ENCODE peak calls at places on chromosomes 6 and 20, in ten cellular contexts. L is tibial artery; Z is AG04449; U is lung; R is SK-N-SH; F is H1; X is AG10803; P is left ventricle myocardium inferior; J is kidney; Y is CD8-positive, alpha-beta T cell. B is an unnamed sample.

GRCh38 chr6:99119109-99120031 is 171.6 kb upstream of the FBXL4 start:
- DNase-seq in L (no peak), Z (no peak), U (no peak), R (peak; percentile 56), F (no peak), X (peak; percentile 43), P (no peak), J (no peak), Y (no peak), B (peak; percentile 60)

GRCh38 chr20:41348430-41349172 is 8.0 kb downstream of the LPIN3 start:
- DNase-seq in L (no peak), Z (no peak), U (no peak), R (no peak), F (no peak), X (no peak), P (no peak), J (peak; percentile 59), Y (no peak), B (no peak)

GRCh38 chr6:674956-675355 is 18.0 kb downstream of the EXOC2 start:
- DNase-seq in L (no peak), Z (no peak), U (no peak), R (no peak), F (no peak), X (no peak), P (no peak), J (no peak), Y (no peak), B (no peak)

GRCh38 chr6:63510353-63510686 is 62.0 kb upstream of the LOC128125822 start:
- DNase-seq in L (no peak), Z (no peak), U (no peak), R (no peak), F (no peak), X (no peak), P (no peak), J (no peak), Y (no peak), B (no peak)

GRCh38 chr6:32371204-32371603 is 499 bp downstream of the TSBP1 start:
- DNase-seq in L (no peak), Z (no peak), U (no peak), R (no peak), F (no peak), X (peak; percentile 2), P (no peak), J (no peak), Y (no peak), B (peak; percentile 29)

GRCh38 chr6:106800379-106800778 is 171.0 kb downstream of the QRSL1 start:
- DNase-seq in L (no peak), Z (no peak), U (no peak), R (no peak), F (no peak), X (no peak), P (no peak), J (no peak), Y (no peak), B (no peak)

GRCh38 chr6:6596529-6596928 is 8.0 kb downstream of the LY86 start:
- DNase-seq in L (no peak), Z (no peak), U (no peak), R (no peak), F (no peak), X (no peak), P (no peak), J (no peak), Y (no peak), B (no peak)

GRCh38 chr20:13025181-13025580 is 16.4 kb downstream of the SPTLC3 start:
- DNase-seq in L (no peak), Z (no peak), U (no peak), R (no peak), F (no peak), X (no peak), P (no peak), J (no peak), Y (no peak), B (no peak)

GRCh38 chr6:166710084-166710483 is 83.0 kb upstream of the RPS6KA2 start:
- DNase-seq in L (no peak), Z (no peak), U (no peak), R (no peak), F (no peak), X (no peak), P (no peak), J (no peak), Y (no peak), B (no peak)

GRCh38 chr20:18524646-18525045 is 16.9 kb downstream of the SEC23B start:
- DNase-seq in L (no peak), Z (no peak), U (no peak), R (no peak), F (no peak), X (peak; percentile 63), P (no peak), J (no peak), Y (no peak), B (peak; percentile 29)

GRCh38 chr20:49318430-49319203 is 40.8 kb upstream of the ZNFX1 start:
- DNase-seq in L (no peak), Z (no peak), U (no peak), R (peak; percentile 67), F (peak; percentile 67), X (no peak), P (no peak), J (peak; percentile 73), Y (peak; percentile 12), B (no peak)
- H3K4me3 ChIP-seq in L (peak overlapping the region; percentile 36), Z (no peak overlapping the region), U (no peak overlapping the region), R (peak overlapping the region; percentile 43), F (peak overlapping the region; percentile 60), X (peak overlapping the region; percentile 36), P (peak overlapping the region; percentile 54), J (no peak overlapping the region), Y (peak overlapping the region; percentile 66), B (peak overlapping the region; percentile 33)

DNA sequence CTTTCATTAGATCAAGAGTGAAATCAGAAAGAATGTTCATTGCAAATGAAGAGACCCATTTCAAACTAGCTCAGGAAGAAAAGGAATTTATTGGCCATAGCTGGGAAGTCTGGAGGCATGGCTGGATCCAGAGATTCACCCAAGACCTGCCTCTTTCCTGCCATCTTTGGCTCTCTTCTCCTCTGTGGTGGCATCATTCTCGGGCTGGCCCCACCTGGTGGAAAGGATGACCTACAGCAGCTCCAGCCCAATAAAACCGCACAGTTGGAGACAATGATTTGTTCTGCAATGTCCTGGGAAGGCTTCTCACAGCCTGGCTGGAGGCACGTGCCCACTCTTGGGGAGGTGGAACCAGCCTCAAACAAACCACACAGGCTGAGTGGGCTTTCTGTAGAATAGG is 18.1 kb upstream of the FERMT1 start:
- DNase-seq in L (no peak), Z (no peak), U (no peak), R (peak; percentile 22), F (no peak), X (no peak), P (no peak), J (no peak), Y (no peak), B (peak; percentile 23)
- TF ChIP-seq CTCF in L (no peak), Z (peak; percentile 12), U (no peak), R (peak; percentile 41), F (peak; percentile 42), X (no peak), P (no peak), J (no peak), Y (no peak), B (no peak)

GRCh38 chr6:132391391-132392291 is 9.6 kb downstream of the MOXD1 start:
- DNase-seq in L (no peak), Z (peak; percentile 78), U (peak; percentile 38), R (no peak), F (no peak), X (peak; percentile 96), P (peak; percentile 18), J (peak; percentile 74), Y (no peak), B (peak; percentile 95)

GRCh38 chr6:132390451-132390850 is 10.8 kb downstream of the MOXD1 start:
- DNase-seq in L (no peak), Z (no peak), U (no peak), R (no peak), F (no peak), X (no peak), P (no peak), J (no peak), Y (no peak), B (no peak)

GRCh38 chr6:132392292-132392691 is 9.0 kb downstream of the MOXD1 start:
- DNase-seq in L (no peak), Z (no peak), U (no peak), R (no peak), F (no peak), X (no peak), P (no peak), J (no peak), Y (no peak), B (no peak)

GRCh38 chr6:132388291-132388690 is 13.0 kb downstream of the MOXD1 start:
- DNase-seq in L (no peak), Z (no peak), U (no peak), R (no peak), F (no peak), X (no peak), P (no peak), J (no peak), Y (no peak), B (no peak)

GRCh38 chr6:132390017-132390416 is 11.3 kb downstream of the MOXD1 start:
- DNase-seq in L (no peak), Z (no peak), U (no peak), R (no peak), F (no peak), X (no peak), P (no peak), J (no peak), Y (no peak), B (no peak)
- H3K4me3 ChIP-seq in L (no peak overlapping the region), Z (no peak overlapping the region), U (no peak overlapping the region), R (no peak overlapping the region), F (no peak overlapping the region), X (no peak overlapping the region), P (no peak overlapping the region), J (no peak overlapping the region), Y (no peak overlapping the region), B (no peak overlapping the region)

DNA sequence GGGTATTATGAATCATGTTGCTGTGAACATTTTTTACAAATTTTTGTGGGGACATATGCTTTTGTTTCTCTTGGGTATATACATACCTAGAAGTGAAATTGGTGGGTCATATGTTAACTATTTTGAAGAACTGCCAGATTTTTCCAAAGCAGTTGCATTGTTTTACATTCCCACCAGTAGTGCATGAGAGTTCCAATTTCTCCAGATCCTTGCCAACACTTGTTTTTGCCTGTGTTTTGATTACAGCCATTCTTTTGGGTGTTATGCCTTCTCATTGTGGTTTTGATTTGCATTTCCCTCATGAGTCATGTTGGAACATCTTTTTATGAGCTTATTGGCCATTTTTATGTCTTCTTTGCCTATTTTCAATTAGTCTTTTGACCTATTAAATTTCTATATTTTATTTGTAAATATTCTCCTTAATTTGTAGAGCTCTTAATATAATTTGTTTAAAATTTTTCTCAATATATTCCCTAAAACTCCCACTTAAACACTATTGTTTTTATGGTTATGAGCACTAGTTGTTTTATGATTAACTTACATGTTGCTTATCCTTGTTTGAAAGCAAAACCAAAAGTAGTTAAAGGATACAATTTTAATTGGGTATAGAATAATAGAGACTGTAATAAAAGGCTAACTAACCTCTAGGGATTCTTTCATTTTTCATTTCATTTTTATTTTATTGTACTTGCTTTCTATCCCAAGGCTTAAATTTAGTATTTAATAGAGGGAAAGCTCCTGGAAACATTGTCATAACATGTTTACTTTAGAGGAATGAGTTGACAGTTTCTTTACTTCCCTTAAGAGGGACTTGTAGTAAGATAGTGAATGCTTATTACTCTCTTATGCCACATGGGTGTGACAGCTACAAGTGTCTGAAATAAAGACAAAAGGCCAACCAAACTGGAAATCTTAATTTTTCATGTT is 5.5 kb downstream of the UBR2 start:
- DNase-seq in L (no peak), Z (peak; percentile 82), U (no peak), R (no peak), F (no peak), X (peak; percentile 99), P (no peak), J (no peak), Y (no peak), B (peak; percentile 90)
- TF ChIP-seq CTCF in L (no peak), Z (no peak), U (no peak), R (peak; percentile 17), F (no peak), X (peak; percentile 39), P (no peak), J (no peak), Y (no peak), B (peak; percentile 16)